ENCODE peak calls at places on chromosome 5, in four cellular contexts. B is activated CD8-positive, alpha-beta memory T cell treated with anti-CD3 and anti-CD28 coated beads for 4 hours; P is caudate nucleus; Y is CD4-positive, CD25-positive, alpha-beta regulatory T cell. J is an unnamed sample.

GRCh38 chr5:160685219-160685618 is 166.8 kb downstream of the ATP10B start:
- DNase-seq in B (no peak), P (no peak), Y (no peak), J (no peak)

GRCh38 chr5:117072439-117072838 is 497.8 kb upstream of the SEMA6A start:
- DNase-seq in B (no peak), P (no peak), Y (no peak), J (no peak)

GRCh38 chr5:168879929-168880328 is 300.8 kb upstream of the PANK3 start:
- DNase-seq in B (no peak), P (no peak), Y (no peak), J (peak; percentile 33)

GRCh38 chr5:172821340-172821985 is 12.6 kb upstream of the ERGIC1 start:
- DNase-seq in B (no peak), P (no peak), Y (no peak), J (no peak)

GRCh38 chr5:85538362-85538761 is 1079.4 kb upstream of the COX7C start:
- DNase-seq in B (no peak), P (no peak), Y (no peak), J (no peak)

GRCh38 chr5:129857124-129857523 is 47.1 kb upstream of the CHSY3 start:
- DNase-seq in B (no peak), P (no peak), Y (no peak), J (no peak)

GRCh38 chr5:19531374-19531952 is 456.5 kb downstream of the CDH18 start:
- DNase-seq in B (no peak), P (no peak), Y (no peak), J (no peak)

GRCh38 chr5:156892223-156892622 is 42.1 kb downstream of the PPP1R2B start:
- DNase-seq in B (no peak), P (no peak), Y (peak; percentile 46), J (no peak)

GRCh38 chr5:145787001-145787400 is 48.1 kb downstream of the PRELID2 start:
- DNase-seq in B (no peak), P (no peak), Y (no peak), J (no peak)

GRCh38 chr5:4730279-4730678 is 409.9 kb upstream of the ADAMTS16 start:
- DNase-seq in B (no peak), P (no peak), Y (no peak), J (no peak)

GRCh38 chr5:11903121-11903613 is 1.1 kb downstream of the CTNND2 start:
- DNase-seq in B (no peak), P (no peak), Y (no peak), J (no peak)

GRCh38 chr5:176895829-176896228 is 3.3 kb downstream of the HK3 start:
- DNase-seq in B (no peak), P (no peak), Y (no peak), J (no peak)